ENCODE peak calls at places on chromosomes 2 and 18, in six cellular contexts. Y, Z, E, D, M and A are unnamed samples.

GRCh38 chr2:53964237-53964952 is 6.4 kb downstream of the PSME4 start:
- DNase-seq in Y (no peak), Z (no peak), E (no peak), D (no peak), M (peak; percentile 52), A (no peak)

GRCh38 chr2:120684691-120685402 is 50.8 kb upstream of the GLI2 start:
- DNase-seq in Y (no peak), Z (no peak), E (no peak), D (no peak), M (no peak), A (no peak)

GRCh38 chr2:162477011-162477410 is 133.1 kb downstream of the GCA start:
- DNase-seq in Y (no peak), Z (no peak), E (no peak), D (no peak), M (no peak), A (no peak)

GRCh38 chr2:219001577-219002394 is 8.6 kb upstream of the CRYBA2 start:
- DNase-seq in Y (no peak), Z (no peak), E (peak; percentile 94), D (peak; percentile 99), M (no peak), A (peak; percentile 70)

GRCh38 chr2:19632327-19633040 is 269.3 kb downstream of the TTC32 start:
- DNase-seq in Y (no peak), Z (peak; percentile 6), E (no peak), D (no peak), M (no peak), A (no peak)

GRCh38 chr2:75310915-75311314 is 111.6 kb upstream of the TACR1 start:
- DNase-seq in Y (no peak), Z (no peak), E (no peak), D (no peak), M (no peak), A (no peak)

GRCh38 chr2:113136828-113137775 is 9.7 kb downstream of the IL1RN start:
- DNase-seq in Y (no peak), Z (peak; percentile 10), E (no peak), D (peak; percentile 43), M (peak; percentile 62), A (peak; percentile 57)

GRCh38 chr2:121244616-121245015 is 40.4 kb downstream of the TFCP2L1 start:
- DNase-seq in Y (no peak), Z (no peak), E (no peak), D (no peak), M (no peak), A (no peak)

GRCh38 chr2:67600472-67600871 is 203.3 kb downstream of the ETAA1 start:
- DNase-seq in Y (no peak), Z (no peak), E (no peak), D (no peak), M (no peak), A (no peak)

GRCh38 chr2:97693476-97693875 is 19.9 kb upstream of the ZAP70 start:
- DNase-seq in Y (no peak), Z (no peak), E (no peak), D (no peak), M (no peak), A (no peak)

GRCh38 chr18:55047546-55047945 is 88.3 kb upstream of the CCDC68 start:
- DNase-seq in Y (peak; percentile 38), Z (no peak), E (no peak), D (no peak), M (no peak), A (no peak)

GRCh38 chr2:237205111-237205541 is 119.4 kb downstream of the COPS8 start:
- DNase-seq in Y (no peak), Z (no peak), E (no peak), D (no peak), M (no peak), A (no peak)

GRCh38 chr2:241561811-241562210 is 3.3 kb downstream of the BOK start:
- DNase-seq in Y (peak; percentile 80), Z (peak; percentile 72), E (peak; percentile 85), D (no peak), M (no peak), A (no peak)

GRCh38 chr2:43227830-43228280 is 1.4 kb upstream of the ZFP36L2 start:
- DNase-seq in Y (no peak), Z (peak; percentile 19), E (no peak), D (no peak), M (no peak), A (no peak)

GRCh38 chr2:17979707-17980106 is 101.2 kb downstream of the KCNS3 start:
- DNase-seq in Y (no peak), Z (no peak), E (no peak), D (no peak), M (no peak), A (no peak)

GRCh38 chr18:13525381-13526029 is 200.9 kb downstream of the FAM210A start:
- DNase-seq in Y (no peak), Z (no peak), E (no peak), D (no peak), M (no peak), A (no peak)

GRCh38 chr18:55500316-55501086 is 87.5 kb downstream of the TCF4 start:
- DNase-seq in Y (no peak), Z (no peak), E (no peak), D (no peak), M (no peak), A (no peak)

GRCh38 chr2:180257247-180257646 is 250.2 kb upstream of the CWC22 start:
- DNase-seq in Y (no peak), Z (no peak), E (no peak), D (no peak), M (no peak), A (no peak)

GRCh38 chr18:49652841-49653240 is 91.0 kb downstream of the LIPG start:
- DNase-seq in Y (no peak), Z (no peak), E (no peak), D (no peak), M (no peak), A (no peak)

GRCh38 chr2:46163804-46164569 is 133.2 kb upstream of the EPAS1 start:
- DNase-seq in Y (no peak), Z (no peak), E (no peak), D (no peak), M (no peak), A (no peak)

GRCh38 chr2:203996692-203997091 is 60.1 kb downstream of the ICOS start:
- DNase-seq in Y (no peak), Z (no peak), E (no peak), D (no peak), M (no peak), A (no peak)

GRCh38 chr18:62741118-62741566 is 25.8 kb downstream of the PHLPP1 start:
- DNase-seq in Y (no peak), Z (no peak), E (no peak), D (no peak), M (no peak), A (no peak)

GRCh38 chr2:222964632-222965031 is 87.4 kb upstream of the KCNE4 start:
- DNase-seq in Y (no peak), Z (no peak), E (no peak), D (no peak), M (no peak), A (no peak)

GRCh38 chr2:48979691-48980090 is 174.6 kb downstream of the FSHR start:
- DNase-seq in Y (no peak), Z (no peak), E (no peak), D (no peak), M (no peak), A (no peak)

GRCh38 chr2:85319811-85320210 is 8.0 kb downstream of the TGOLN2 start:
- DNase-seq in Y (no peak), Z (no peak), E (no peak), D (no peak), M (no peak), A (no peak)

GRCh38 chr18:8686556-8686955 is 18.8 kb upstream of the MTCL1 start:
- DNase-seq in Y (no peak), Z (no peak), E (no peak), D (no peak), M (no peak), A (no peak)

GRCh38 chr2:110157153-110157793 is 41.7 kb upstream of the MALL start:
- DNase-seq in Y (peak; percentile 31), Z (peak; percentile 7), E (no peak), D (peak; percentile 14), M (peak; percentile 54), A (peak; percentile 49)

GRCh38 chr18:60191926-60192325 is 180.6 kb downstream of the MC4R start:
- DNase-seq in Y (no peak), Z (no peak), E (no peak), D (no peak), M (no peak), A (no peak)

GRCh38 chr2:159516241-159516758 is 100.0 kb downstream of the BAZ2B start:
- DNase-seq in Y (no peak), Z (peak; percentile 41), E (no peak), D (peak; percentile 82), M (peak; percentile 74), A (peak; percentile 52)